ENCODE peak calls at places on chromosomes 13 and 19, in four cellular contexts. P, V, H and N are unnamed samples.

GRCh38 chr13:30354481-30355404 is 47.4 kb upstream of the KATNAL1 start:
- DNase-seq in V (no peak), H (no peak), P (no peak), N (no peak)

GRCh38 chr13:27933580-27934328 is 14.0 kb downstream of the PDX1 start:
- DNase-seq in P (no peak), H (no peak), V (no peak), N (no peak)

GRCh38 chr13:74755065-74755464 is 620.9 kb upstream of the KLF12 start:
- DNase-seq in V (no peak), H (no peak), P (no peak), N (no peak)

GRCh38 chr13:20360835-20361412 is 128.8 kb upstream of the GJB6 start:
- DNase-seq in P (peak), H (no peak), V (peak), N (no peak)

GRCh38 chr19:41064974-41065569 is 23.2 kb upstream of the CYP2A13 start:
- DNase-seq in H (no peak), P (peak), V (peak), N (peak)

GRCh38 chr13:28528388-28528787 is 33.5 kb upstream of the FLT1 start:
- DNase-seq in P (no peak), H (no peak), V (no peak), N (no peak)

GRCh38 chr19:56146904-56147303 is 5.8 kb downstream of the ZNF444 start:
- DNase-seq in H (no peak), P (no peak), V (no peak), N (no peak)

GRCh38 chr19:3248728-3249315 is 24.4 kb downstream of the CELF5 start:
- DNase-seq in P (no peak), V (no peak), H (no peak), N (no peak)

GRCh38 chr13:23455401-23456185 is 22.1 kb upstream of the SACS start:
- DNase-seq in P (no peak), H (no peak), V (no peak), N (no peak)

GRCh38 chr19:46731584-46731983 is 14.3 kb upstream of the FKRP start:
- DNase-seq in P (no peak), V (no peak), H (no peak), N (no peak)

GRCh38 chr13:48818495-48818961 is 157.2 kb upstream of the FNDC3A start:
- DNase-seq in P (peak), H (no peak), V (peak), N (peak)

GRCh38 chr19:40256511-40256910 is 28.6 kb downstream of the AKT2 start:
- DNase-seq in V (no peak), P (no peak), H (no peak), N (no peak)

GRCh38 chr19:58543826-58544590 is at the start of gene TRIM28:
- DNase-seq in V (peak), H (peak), P (peak), N (peak)

GRCh38 chr13:26485786-26486185 is 71.7 kb upstream of the WASF3 start:
- DNase-seq in P (no peak), V (no peak), H (no peak), N (no peak)

GRCh38 chr13:96963786-96964475 is 30.3 kb downstream of the OXGR1 start:
- DNase-seq in P (no peak), V (no peak), H (no peak), N (no peak)

GRCh38 chr19:12769689-12770088 is 5.7 kb downstream of the HOOK2 start:
- DNase-seq in P (no peak), H (no peak), V (no peak), N (no peak)

GRCh38 chr13:64871742-64872141 is 2358.4 kb downstream of the PCDH9 start:
- DNase-seq in P (no peak), V (no peak), H (no peak), N (no peak)

GRCh38 chr13:80824231-80824630 is 483.3 kb upstream of the SPRY2 start:
- DNase-seq in H (no peak), P (peak), V (no peak), N (peak)

GRCh38 chr13:31755803-31756212 is 16.5 kb downstream of the RXFP2 start:
- DNase-seq in P (peak), H (no peak), V (peak), N (peak)

GRCh38 chr19:37914908-37915307 is 7.9 kb downstream of the SIPA1L3 start:
- DNase-seq in H (no peak), V (no peak), P (no peak), N (no peak)

GRCh38 chr19:38204096-38204495 is 19.9 kb downstream of the DPF1 start:
- DNase-seq in P (no peak), H (no peak), V (no peak), N (no peak)

GRCh38 chr19:1042689-1043511 is 3.0 kb downstream of the ABCA7 start:
- DNase-seq in H (no peak), P (no peak), V (no peak), N (peak)

GRCh38 chr13:66657165-66657895 is 572.8 kb downstream of the PCDH9 start:
- DNase-seq in P (peak), V (peak), H (no peak), N (peak)

GRCh38 chr13:51887441-51887840 is 25.7 kb downstream of the CCDC70 start:
- DNase-seq in V (no peak), P (no peak), H (no peak), N (no peak)

GRCh38 chr13:113969311-113969972 is 4.4 kb downstream of the C13orf46 start:
- DNase-seq in P (no peak), H (peak), V (no peak), N (no peak)

GRCh38 chr19:19591133-19591825 is 27.2 kb downstream of the PBX4 start:
- DNase-seq in V (peak), H (no peak), P (peak), N (peak)

GRCh38 chr13:110699148-110700145 is 6.5 kb downstream of the CARS2 start:
- DNase-seq in V (no peak), H (no peak), P (no peak), N (no peak)

GRCh38 chr13:95494082-95494681 is 58.3 kb upstream of the CLDN10 start:
- DNase-seq in P (peak), H (no peak), V (peak), N (peak)

GRCh38 chr19:30640266-30640965 is 268.2 kb downstream of the ZNF536 start:
- DNase-seq in V (no peak), P (no peak), H (no peak), N (no peak)

GRCh38 chr13:113905018-113905417 is 41.1 kb upstream of the GAS6 start:
- DNase-seq in P (no peak), H (no peak), V (no peak), N (no peak)

GRCh38 chr19:53867225-53868090 is at the start of gene MYADM:
- DNase-seq in H (peak), P (peak), V (peak), N (peak)

GRCh38 chr19:13029893-13030292 is 34.6 kb downstream of the NFIX start:
- DNase-seq in V (no peak), H (no peak), P (no peak), N (peak)

DNA sequence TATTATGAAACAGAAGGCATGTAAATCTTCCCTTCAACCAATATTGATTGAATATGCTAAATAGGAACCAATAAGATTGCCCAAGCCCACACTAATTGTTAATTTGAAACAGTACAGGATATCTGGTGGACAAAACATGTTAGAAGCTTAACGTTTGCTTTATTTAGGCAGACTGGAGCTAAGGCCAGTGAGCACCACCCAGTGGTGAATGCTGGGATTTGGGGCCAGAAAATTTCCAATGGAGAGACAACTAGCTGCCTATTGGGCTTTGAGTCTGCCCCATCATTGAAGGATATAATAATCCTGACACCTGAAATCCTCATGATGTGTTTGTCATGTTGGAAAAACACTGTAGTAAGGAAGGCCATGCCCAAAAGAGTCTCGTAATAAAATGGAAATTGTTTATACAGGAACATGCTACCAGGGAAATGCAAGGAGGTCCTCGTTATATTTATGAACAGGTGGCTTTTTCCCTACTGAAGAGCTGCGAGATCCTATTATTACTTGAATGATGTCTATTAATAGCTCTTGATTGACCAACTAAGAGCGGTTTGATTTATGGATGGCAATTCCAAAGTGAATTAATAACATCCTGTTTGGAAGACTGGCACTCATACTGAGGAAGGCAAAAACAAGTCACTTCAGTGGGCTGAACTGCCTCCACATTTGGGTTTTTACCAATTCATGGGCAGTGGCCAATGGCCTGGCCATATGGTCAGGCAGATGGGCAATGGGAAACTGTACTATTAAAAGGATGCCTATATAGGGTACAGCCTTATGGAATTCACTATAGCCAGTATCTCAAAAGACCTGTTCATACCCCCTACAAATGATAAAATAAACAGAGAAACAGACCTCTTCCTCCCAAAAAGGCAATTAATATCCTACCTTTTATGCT is 8.7 kb downstream of the SIGLECL1 start:
- DNase-seq in V (peak), P (peak), H (no peak), N (peak)
- TF ChIP-seq CTCF in V (peak), P (peak), H (no peak), N (peak)

GRCh38 chr19:8511573-8512101 is 2.3 kb downstream of the ZNF414 start:
- DNase-seq in P (no peak), H (no peak), V (no peak), N (no peak)

GRCh38 chr19:8515317-8515716 is 1.4 kb upstream of the ZNF414 start:
- DNase-seq in P (peak), H (no peak), V (no peak), N (no peak)

GRCh38 chr19:8512115-8512967 is 1.6 kb downstream of the ZNF414 start:
- DNase-seq in H (no peak), P (peak), V (no peak), N (no peak)

GRCh38 chr19:8513687-8514504 is at the start of gene ZNF414:
- DNase-seq in P (peak), V (peak), H (peak), N (peak)

GRCh38 chr19:8512991-8513686 is 828 bp downstream of the ZNF414 start:
- DNase-seq in P (no peak), H (no peak), V (no peak), N (no peak)
- TF ChIP-seq CTCF in P (no peak), H (no peak), V (peak), N (no peak)

GRCh38 chr19:52188822-52189744 is 769 bp upstream of the PPP2R1A start:
- DNase-seq in V (no peak), P (no peak), H (peak), N (peak)
- TF ChIP-seq CTCF in V (no peak), P (no peak), H (peak), N (no peak)

GRCh38 chr19:4385291-4386037 is 14.9 kb downstream of the SH3GL1 start:
- DNase-seq in P (no peak), V (no peak), H (no peak), N (no peak)

GRCh38 chr19:4389511-4390016 is 10.8 kb downstream of the SH3GL1 start:
- DNase-seq in P (no peak), H (no peak), V (no peak), N (no peak)

GRCh38 chr19:4388171-4389063 is 11.9 kb downstream of the SH3GL1 start:
- DNase-seq in V (no peak), P (no peak), H (no peak), N (no peak)

GRCh38 chr19:4389064-4389375 is 11.3 kb downstream of the SH3GL1 start:
- DNase-seq in H (no peak), P (no peak), V (no peak), N (no peak)

GRCh38 chr19:4386038-4386782 is 14.1 kb downstream of the SH3GL1 start:
- DNase-seq in V (no peak), P (peak), H (no peak), N (no peak)
- TF ChIP-seq CTCF in V (peak), P (peak), H (no peak), N (no peak)

DNA sequence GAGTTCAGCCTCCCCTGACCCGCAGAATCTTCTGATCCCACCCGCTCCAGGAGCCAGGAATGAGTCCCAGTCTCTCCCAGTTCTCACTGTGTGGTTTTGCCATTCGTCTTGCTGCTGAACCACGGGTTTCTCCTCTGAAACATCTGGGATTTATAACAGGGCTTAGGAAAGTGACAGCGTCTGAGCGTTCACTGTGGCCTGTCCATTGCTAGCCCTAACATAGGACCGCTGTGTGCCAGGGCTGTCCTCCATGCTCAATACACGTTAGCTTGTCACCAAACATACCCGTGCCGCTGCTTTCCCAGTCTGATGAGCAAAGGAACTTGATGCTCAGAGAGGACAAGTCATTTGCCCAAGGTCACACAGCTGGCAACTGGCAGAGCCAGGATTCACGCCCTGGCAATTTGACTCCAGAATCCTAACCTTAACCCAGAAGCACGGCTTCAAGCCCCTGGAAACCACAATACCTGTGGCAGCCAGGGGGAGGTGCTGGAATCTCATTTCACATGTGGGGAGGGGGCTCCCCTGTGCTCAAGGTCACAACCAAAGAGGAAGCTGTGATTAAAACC is 1.1 kb upstream of the APOE start:
- DNase-seq in V (no peak), H (no peak), P (no peak), N (no peak)
- TF ChIP-seq CTCF in V (peak), H (no peak), P (peak), N (no peak)

GRCh38 chr13:36981156-36981743 is 17.9 kb downstream of the ALG5 start:
- DNase-seq in P (peak), H (no peak), V (peak), N (peak)
- TF ChIP-seq CTCF in P (peak), H (peak), V (peak), N (peak)

GRCh38 chr19:48362716-48363499 is 832 bp downstream of the TMEM143 start:
- DNase-seq in H (peak), P (peak), V (peak), N (peak)
- TF ChIP-seq CTCF in H (no peak), P (no peak), V (no peak), N (no peak)